ENCODE peak calls at places on chromosomes 3 and 15, in nine cellular contexts. One of them, this sample, is unnamed.
A peak's percentile ranks its signal among the peaks of the same experiment; 100 is the strongest.

GRCh38 chr3:195013411-195013810 is 257.5 kb downstream of the XXYLT1 start:
- DNase-seq in naive thymus-derived CD8-positive, alpha-beta T cell: no peak
- DNase-seq in SJCRH30: no peak
- DNase-seq in WTC11: no peak
- DNase-seq in thoracic aorta: no peak
- DNase-seq in EH: no peak
- DNase-seq in activated CD4-positive, alpha-beta T cell treated with anti-CD3 and anti-CD28 coated beads, Interleukin-2, amount 10 ng/mL, durations not matched to agents 7 days and 5 days: no peak
- DNase-seq in uterus: no peak
- DNase-seq in retina: no peak
- DNase-seq in this sample: no peak

GRCh38 chr3:136624381-136624780 is 127.8 kb downstream of the STAG1 start:
- DNase-seq in naive thymus-derived CD8-positive, alpha-beta T cell: no peak
- DNase-seq in retina: no peak
- DNase-seq in EH: no peak
- DNase-seq in SJCRH30: no peak
- DNase-seq in activated CD4-positive, alpha-beta T cell treated with anti-CD3 and anti-CD28 coated beads, Interleukin-2, amount 10 ng/mL, durations not matched to agents 7 days and 5 days: no peak
- DNase-seq in thoracic aorta: no peak
- DNase-seq in WTC11: no peak
- DNase-seq in uterus: no peak
- DNase-seq in this sample: no peak

GRCh38 chr15:43985976-43986375 is 159.2 kb downstream of the WDR76 start:
- DNase-seq in activated CD4-positive, alpha-beta T cell treated with anti-CD3 and anti-CD28 coated beads, Interleukin-2, amount 10 ng/mL, durations not matched to agents 7 days and 5 days: no peak
- DNase-seq in uterus: no peak
- DNase-seq in EH: no peak
- DNase-seq in naive thymus-derived CD8-positive, alpha-beta T cell: no peak
- DNase-seq in thoracic aorta: no peak
- DNase-seq in WTC11: no peak
- DNase-seq in retina: no peak
- DNase-seq in SJCRH30: no peak
- DNase-seq in this sample: peak; percentile 33

GRCh38 chr3:60912876-60913275 is 338.4 kb downstream of the FHIT start:
- DNase-seq in SJCRH30: no peak
- DNase-seq in activated CD4-positive, alpha-beta T cell treated with anti-CD3 and anti-CD28 coated beads, Interleukin-2, amount 10 ng/mL, durations not matched to agents 7 days and 5 days: no peak
- DNase-seq in uterus: no peak
- DNase-seq in naive thymus-derived CD8-positive, alpha-beta T cell: no peak
- DNase-seq in EH: no peak
- DNase-seq in retina: no peak
- DNase-seq in WTC11: no peak
- DNase-seq in thoracic aorta: no peak
- DNase-seq in this sample: no peak

GRCh38 chr3:28476194-28476593 is 127.6 kb upstream of the AZI2 start:
- DNase-seq in retina: peak; percentile 32
- DNase-seq in WTC11: no peak
- DNase-seq in uterus: no peak
- DNase-seq in thoracic aorta: no peak
- DNase-seq in EH: peak; percentile 41
- DNase-seq in activated CD4-positive, alpha-beta T cell treated with anti-CD3 and anti-CD28 coated beads, Interleukin-2, amount 10 ng/mL, durations not matched to agents 7 days and 5 days: no peak
- DNase-seq in SJCRH30: peak; percentile 6
- DNase-seq in naive thymus-derived CD8-positive, alpha-beta T cell: no peak
- DNase-seq in this sample: peak; percentile 70

GRCh38 chr15:77181305-77182074 is 110.6 kb upstream of the TSPAN3 start:
- DNase-seq in SJCRH30: no peak
- DNase-seq in thoracic aorta: no peak
- DNase-seq in activated CD4-positive, alpha-beta T cell treated with anti-CD3 and anti-CD28 coated beads, Interleukin-2, amount 10 ng/mL, durations not matched to agents 7 days and 5 days: peak; percentile 7
- DNase-seq in WTC11: no peak
- DNase-seq in EH: no peak
- DNase-seq in naive thymus-derived CD8-positive, alpha-beta T cell: peak; percentile 37
- DNase-seq in retina: no peak
- DNase-seq in uterus: no peak
- DNase-seq in this sample: no peak

GRCh38 chr15:46897266-46897665 is 820.0 kb upstream of the SEMA6D start:
- DNase-seq in activated CD4-positive, alpha-beta T cell treated with anti-CD3 and anti-CD28 coated beads, Interleukin-2, amount 10 ng/mL, durations not matched to agents 7 days and 5 days: no peak
- DNase-seq in WTC11: no peak
- DNase-seq in SJCRH30: no peak
- DNase-seq in uterus: no peak
- DNase-seq in EH: no peak
- DNase-seq in retina: no peak
- DNase-seq in thoracic aorta: no peak
- DNase-seq in naive thymus-derived CD8-positive, alpha-beta T cell: no peak
- DNase-seq in this sample: no peak

GRCh38 chr3:23055733-23056376 is 147.3 kb upstream of the UBE2E2 start:
- DNase-seq in retina: no peak
- DNase-seq in thoracic aorta: no peak
- DNase-seq in SJCRH30: no peak
- DNase-seq in WTC11: no peak
- DNase-seq in EH: peak; percentile 71
- DNase-seq in uterus: no peak
- DNase-seq in naive thymus-derived CD8-positive, alpha-beta T cell: peak; percentile 39
- DNase-seq in activated CD4-positive, alpha-beta T cell treated with anti-CD3 and anti-CD28 coated beads, Interleukin-2, amount 10 ng/mL, durations not matched to agents 7 days and 5 days: no peak
- DNase-seq in this sample: no peak

GRCh38 chr3:72288955-72289707 is 504.2 kb upstream of the PROK2 start:
- DNase-seq in activated CD4-positive, alpha-beta T cell treated with anti-CD3 and anti-CD28 coated beads, Interleukin-2, amount 10 ng/mL, durations not matched to agents 7 days and 5 days: no peak
- DNase-seq in retina: peak; percentile 84
- DNase-seq in SJCRH30: peak; percentile 38
- DNase-seq in WTC11: no peak
- DNase-seq in thoracic aorta: no peak
- DNase-seq in naive thymus-derived CD8-positive, alpha-beta T cell: peak; percentile 39
- DNase-seq in EH: peak; percentile 87
- DNase-seq in uterus: peak; percentile 37
- DNase-seq in this sample: peak; percentile 71

GRCh38 chr15:40382580-40383456 is at the start of gene KNSTRN:
- DNase-seq in retina: peak; percentile 93
- DNase-seq in SJCRH30: peak; percentile 94
- DNase-seq in thoracic aorta: peak; percentile 81
- DNase-seq in activated CD4-positive, alpha-beta T cell treated with anti-CD3 and anti-CD28 coated beads, Interleukin-2, amount 10 ng/mL, durations not matched to agents 7 days and 5 days: peak; percentile 96
- DNase-seq in EH: peak; percentile 94
- DNase-seq in naive thymus-derived CD8-positive, alpha-beta T cell: peak; percentile 92
- DNase-seq in uterus: peak; percentile 90
- DNase-seq in WTC11: peak; percentile 98
- DNase-seq in this sample: peak; percentile 97

GRCh38 chr3:127320529-127321121 is 32.8 kb upstream of the PRR20G start:
- DNase-seq in activated CD4-positive, alpha-beta T cell treated with anti-CD3 and anti-CD28 coated beads, Interleukin-2, amount 10 ng/mL, durations not matched to agents 7 days and 5 days: no peak
- DNase-seq in retina: no peak
- DNase-seq in WTC11: peak; percentile 45
- DNase-seq in uterus: no peak
- DNase-seq in EH: peak; percentile 25
- DNase-seq in naive thymus-derived CD8-positive, alpha-beta T cell: no peak
- DNase-seq in SJCRH30: peak; percentile 25
- DNase-seq in thoracic aorta: no peak
- DNase-seq in this sample: peak; percentile 66

GRCh38 chr3:178536271-178537079 is at the start of gene KCNMB2:
- DNase-seq in activated CD4-positive, alpha-beta T cell treated with anti-CD3 and anti-CD28 coated beads, Interleukin-2, amount 10 ng/mL, durations not matched to agents 7 days and 5 days: no peak
- DNase-seq in naive thymus-derived CD8-positive, alpha-beta T cell: no peak
- DNase-seq in uterus: no peak
- DNase-seq in SJCRH30: no peak
- DNase-seq in thoracic aorta: no peak
- DNase-seq in retina: peak; percentile 67
- DNase-seq in WTC11: no peak
- DNase-seq in EH: peak; percentile 28
- DNase-seq in this sample: peak; percentile 80

GRCh38 chr3:50658831-50659230 is 15.9 kb upstream of the DOCK3 start:
- DNase-seq in activated CD4-positive, alpha-beta T cell treated with anti-CD3 and anti-CD28 coated beads, Interleukin-2, amount 10 ng/mL, durations not matched to agents 7 days and 5 days: no peak
- DNase-seq in naive thymus-derived CD8-positive, alpha-beta T cell: no peak
- DNase-seq in thoracic aorta: no peak
- DNase-seq in retina: no peak
- DNase-seq in SJCRH30: no peak
- DNase-seq in uterus: no peak
- DNase-seq in EH: no peak
- DNase-seq in WTC11: no peak
- DNase-seq in this sample: no peak

GRCh38 chr15:101501703-101502373 is 12.3 kb upstream of the PCSK6 start:
- DNase-seq in WTC11: peak; percentile 66
- DNase-seq in thoracic aorta: no peak
- DNase-seq in retina: peak; percentile 78
- DNase-seq in uterus: no peak
- DNase-seq in EH: peak; percentile 57
- DNase-seq in SJCRH30: peak; percentile 58
- DNase-seq in activated CD4-positive, alpha-beta T cell treated with anti-CD3 and anti-CD28 coated beads, Interleukin-2, amount 10 ng/mL, durations not matched to agents 7 days and 5 days: peak; percentile 53
- DNase-seq in naive thymus-derived CD8-positive, alpha-beta T cell: peak; percentile 59
- DNase-seq in this sample: peak; percentile 68

GRCh38 chr3:66239513-66240135 is 18.8 kb downstream of the SLC25A26 start:
- DNase-seq in naive thymus-derived CD8-positive, alpha-beta T cell: peak; percentile 25
- DNase-seq in retina: no peak
- DNase-seq in thoracic aorta: no peak
- DNase-seq in activated CD4-positive, alpha-beta T cell treated with anti-CD3 and anti-CD28 coated beads, Interleukin-2, amount 10 ng/mL, durations not matched to agents 7 days and 5 days: no peak
- DNase-seq in WTC11: no peak
- DNase-seq in EH: no peak
- DNase-seq in SJCRH30: no peak
- DNase-seq in uterus: no peak
- DNase-seq in this sample: no peak

GRCh38 chr15:99511529-99511864 is 54.3 kb upstream of the MEF2A start:
- DNase-seq in retina: no peak
- DNase-seq in EH: peak; percentile 61
- DNase-seq in naive thymus-derived CD8-positive, alpha-beta T cell: no peak
- DNase-seq in SJCRH30: no peak
- DNase-seq in thoracic aorta: no peak
- DNase-seq in WTC11: no peak
- DNase-seq in uterus: no peak
- DNase-seq in activated CD4-positive, alpha-beta T cell treated with anti-CD3 and anti-CD28 coated beads, Interleukin-2, amount 10 ng/mL, durations not matched to agents 7 days and 5 days: no peak
- DNase-seq in this sample: no peak

GRCh38 chr15:87827126-87827525 is 429.4 kb downstream of the NTRK3 start:
- DNase-seq in SJCRH30: no peak
- DNase-seq in uterus: no peak
- DNase-seq in EH: peak; percentile 65
- DNase-seq in activated CD4-positive, alpha-beta T cell treated with anti-CD3 and anti-CD28 coated beads, Interleukin-2, amount 10 ng/mL, durations not matched to agents 7 days and 5 days: no peak
- DNase-seq in WTC11: no peak
- DNase-seq in retina: no peak
- DNase-seq in thoracic aorta: no peak
- DNase-seq in naive thymus-derived CD8-positive, alpha-beta T cell: no peak
- DNase-seq in this sample: no peak

GRCh38 chr3:43531835-43532234 is 90.0 kb downstream of the ANO10 start:
- DNase-seq in naive thymus-derived CD8-positive, alpha-beta T cell: no peak
- DNase-seq in activated CD4-positive, alpha-beta T cell treated with anti-CD3 and anti-CD28 coated beads, Interleukin-2, amount 10 ng/mL, durations not matched to agents 7 days and 5 days: no peak
- DNase-seq in WTC11: no peak
- DNase-seq in uterus: no peak
- DNase-seq in EH: peak; percentile 69
- DNase-seq in SJCRH30: no peak
- DNase-seq in thoracic aorta: no peak
- DNase-seq in retina: no peak
- DNase-seq in this sample: no peak

GRCh38 chr3:37922721-37923575 is 61.3 kb downstream of the CTDSPL start:
- DNase-seq in retina: no peak
- DNase-seq in activated CD4-positive, alpha-beta T cell treated with anti-CD3 and anti-CD28 coated beads, Interleukin-2, amount 10 ng/mL, durations not matched to agents 7 days and 5 days: no peak
- DNase-seq in WTC11: no peak
- DNase-seq in thoracic aorta: no peak
- DNase-seq in EH: peak; percentile 80
- DNase-seq in uterus: no peak
- DNase-seq in SJCRH30: no peak
- DNase-seq in naive thymus-derived CD8-positive, alpha-beta T cell: peak; percentile 7
- DNase-seq in this sample: no peak

GRCh38 chr3:47440131-47440530 is 35.6 kb downstream of the SCAP start:
- DNase-seq in activated CD4-positive, alpha-beta T cell treated with anti-CD3 and anti-CD28 coated beads, Interleukin-2, amount 10 ng/mL, durations not matched to agents 7 days and 5 days: no peak
- DNase-seq in SJCRH30: no peak
- DNase-seq in uterus: no peak
- DNase-seq in EH: peak; percentile 23
- DNase-seq in thoracic aorta: no peak
- DNase-seq in retina: no peak
- DNase-seq in naive thymus-derived CD8-positive, alpha-beta T cell: no peak
- DNase-seq in WTC11: no peak
- DNase-seq in this sample: no peak

This sample was measured in left kidney.